ENCODE peak calls at places on chromosomes 11 and 22, in four cellular contexts. U is neural progenitor cell, A is gastrocnemius medialis, S is psoas muscle. G is an unnamed sample. For H3K4me1, the result is how much of the 10 kb centered on the place peaks cover.

GRCh38 chr11:95108159-95108611 is 18.5 kb downstream of the ENDOD1 start:
- DNase-seq in U (peak), A (peak), S (peak), G (peak)

GRCh38 chr11:5689551-5689983 is at the start of gene TRIM22:
- DNase-seq in U (peak), A (peak), S (no peak), G (peak)

GRCh38 chr22:38941488-38941987 is 15.9 kb upstream of the APOBEC3A start:
- DNase-seq in U (peak), A (no peak), S (no peak), G (no peak)

GRCh38 chr11:86046111-86046510 is 22.8 kb downstream of the PICALM start:
- DNase-seq in U (no peak), A (no peak), S (no peak), G (no peak)

GRCh38 chr11:129374993-129375721 is 491 bp upstream of the BARX2 start:
- DNase-seq in U (no peak), A (no peak), S (no peak), G (no peak)

GRCh38 chr11:81915045-81915444 is 818.6 kb downstream of the FAM181B start:
- DNase-seq in U (no peak), A (no peak), S (no peak), G (no peak)

GRCh38 chr11:74366576-74366975 is 31.7 kb downstream of the PGM2L1 start:
- DNase-seq in U (peak), A (no peak), S (no peak), G (no peak)

GRCh38 chr22:38085056-38085455 is 1.1 kb upstream of the SLC16A8 start:
- DNase-seq in U (no peak), A (no peak), S (no peak), G (no peak)

GRCh38 chr22:48736593-48737460 is 1090.8 kb downstream of the BRD1 start:
- DNase-seq in U (no peak), A (no peak), S (no peak), G (no peak)

GRCh38 chr22:43039800-43040199 is 24.9 kb upstream of the PACSIN2 start:
- DNase-seq in U (no peak), A (no peak), S (no peak), G (no peak)

GRCh38 chr22:38758276-38758945 is 2.6 kb upstream of the SUN2 start:
- DNase-seq in U (no peak), A (no peak), S (peak), G (no peak)

GRCh38 chr11:32435511-32435946 is at the start of gene WT1:
- DNase-seq in U (peak), A (no peak), S (no peak), G (no peak)

GRCh38 chr11:79466411-79466810 is 25.6 kb upstream of the TENM4 start:
- DNase-seq in U (no peak), A (no peak), S (no peak), G (no peak)

GRCh38 chr11:68838572-68838964 is 3.1 kb downstream of the CPT1A start:
- DNase-seq in U (no peak), A (no peak), S (peak), G (peak)

GRCh38 chr22:36194971-36195370 is 6.6 kb downstream of the APOL4 start:
- DNase-seq in U (peak), A (peak), S (peak), G (no peak)

GRCh38 chr11:47348859-47349258 is 3.6 kb downstream of the MYBPC3 start:
- DNase-seq in U (peak), A (no peak), S (no peak), G (no peak)

GRCh38 chr11:126384449-126385070 is 29.1 kb downstream of the ST3GAL4 start:
- DNase-seq in U (no peak), A (no peak), S (no peak), G (no peak)

GRCh38 chr11:100637706-100638105 is 49.4 kb upstream of the ARHGAP42 start:
- DNase-seq in U (no peak), A (no peak), S (no peak), G (no peak)

GRCh38 chr11:10866893-10867331 is 9.1 kb upstream of the ZBED5 start:
- DNase-seq in U (no peak), A (no peak), S (no peak), G (no peak)

GRCh38 chr11:118961189-118961588 is 5.1 kb downstream of the UPK2 start:
- DNase-seq in U (no peak), A (no peak), S (no peak), G (no peak)

GRCh38 chr11:74937696-74938475 is 11.0 kb downstream of the XRRA1 start:
- DNase-seq in U (no peak), A (no peak), S (no peak), G (no peak)

GRCh38 chr11:62005231-62005661 is 37.8 kb upstream of the FTH1 start:
- DNase-seq in U (no peak), A (no peak), S (no peak), G (no peak)

GRCh38 chr11:17571431-17572358 is 24.6 kb downstream of the OTOG start:
- DNase-seq in U (no peak), A (no peak), S (no peak), G (peak)

GRCh38 chr11:119340335-119341221 is at the start of gene C1QTNF5:
- DNase-seq in U (peak), A (no peak), S (peak), G (peak)

GRCh38 chr11:14119357-14119756 is 156.8 kb downstream of the SPON1 start:
- DNase-seq in U (no peak), A (no peak), S (no peak), G (no peak)

GRCh38 chr22:23774922-23775436 is 2.3 kb downstream of the MMP11 start:
- DNase-seq in U (peak), A (no peak), S (no peak), G (no peak)

GRCh38 chr11:1458340-1459218 is 28.0 kb downstream of the MOB2 start:
- DNase-seq in U (peak), A (no peak), S (peak), G (no peak)

GRCh38 chr11:78177216-78177615 is 11.2 kb downstream of the KCTD21 start:
- DNase-seq in U (no peak), A (no peak), S (no peak), G (no peak)

GRCh38 chr11:1396375-1396841 is 6.7 kb downstream of the BRSK2 start:
- DNase-seq in U (no peak), A (no peak), S (peak), G (no peak)

DNA sequence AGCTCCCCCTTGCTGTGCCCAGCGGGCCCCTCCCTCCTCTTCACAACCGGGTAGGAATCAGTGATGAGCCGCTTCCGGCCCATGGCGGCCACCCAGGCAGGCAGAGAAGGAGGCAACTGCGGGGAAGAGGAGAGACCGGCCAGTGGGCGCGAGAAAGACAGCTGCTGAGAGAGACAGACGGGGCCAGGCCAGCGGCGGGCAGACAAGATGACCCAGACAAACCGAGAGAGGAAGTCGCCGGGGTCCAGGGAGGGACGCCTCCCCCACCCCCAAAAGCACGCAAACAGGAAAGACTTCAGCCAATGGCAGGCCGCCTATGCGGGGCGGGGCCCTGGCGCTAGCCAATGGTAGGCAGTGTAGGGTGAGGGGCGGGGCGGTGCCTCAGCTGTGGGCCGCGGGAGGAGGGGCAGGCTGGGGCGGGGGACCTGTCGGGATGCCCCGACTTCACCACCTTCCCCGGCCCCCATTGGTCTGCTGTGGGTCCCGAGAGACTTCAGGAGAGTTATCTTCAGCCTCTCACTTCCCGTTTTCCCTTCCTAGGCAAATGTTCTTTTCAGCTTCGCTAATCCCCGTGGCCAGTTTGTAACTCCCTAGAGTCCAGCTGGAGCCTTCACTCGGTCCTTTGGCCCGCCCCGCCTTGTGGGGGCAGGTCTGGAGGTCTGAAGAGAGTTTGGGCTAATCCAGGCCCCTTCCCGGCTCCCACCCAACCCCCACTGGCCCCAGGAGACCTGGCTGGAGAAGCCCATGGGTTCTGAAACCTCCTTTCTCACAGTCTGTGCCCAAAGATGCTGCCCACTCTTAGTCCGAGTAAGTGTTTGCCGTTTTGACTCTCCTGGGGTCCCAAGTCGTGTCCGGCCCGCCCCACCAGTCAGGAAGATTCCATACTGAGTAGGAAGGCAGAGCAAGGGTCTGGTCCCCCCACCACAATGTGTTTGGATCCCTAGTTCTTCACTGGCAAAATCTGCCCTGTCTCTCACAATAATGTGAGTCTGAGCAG is at the start of gene POLD4:
- DNase-seq in U (peak), A (peak), S (peak), G (peak)
- H3K4me1 ChIP-seq in U (under half), A (under half), S (half or more), G (under half)

GRCh38 chr22:50483977-50484853 is 2.4 kb upstream of the MIOX start:
- DNase-seq in U (no peak), A (no peak), S (no peak), G (no peak)

GRCh38 chr22:50486561-50487289 is at the start of gene MIOX:
- DNase-seq in U (no peak), A (no peak), S (no peak), G (no peak)

GRCh38 chr22:50487290-50488005 is 789 bp downstream of the MIOX start:
- DNase-seq in U (no peak), A (no peak), S (no peak), G (no peak)

GRCh38 chr22:50483556-50483955 is 2.2 kb downstream of the ADM2 start:
- DNase-seq in U (no peak), A (no peak), S (no peak), G (no peak)

DNA sequence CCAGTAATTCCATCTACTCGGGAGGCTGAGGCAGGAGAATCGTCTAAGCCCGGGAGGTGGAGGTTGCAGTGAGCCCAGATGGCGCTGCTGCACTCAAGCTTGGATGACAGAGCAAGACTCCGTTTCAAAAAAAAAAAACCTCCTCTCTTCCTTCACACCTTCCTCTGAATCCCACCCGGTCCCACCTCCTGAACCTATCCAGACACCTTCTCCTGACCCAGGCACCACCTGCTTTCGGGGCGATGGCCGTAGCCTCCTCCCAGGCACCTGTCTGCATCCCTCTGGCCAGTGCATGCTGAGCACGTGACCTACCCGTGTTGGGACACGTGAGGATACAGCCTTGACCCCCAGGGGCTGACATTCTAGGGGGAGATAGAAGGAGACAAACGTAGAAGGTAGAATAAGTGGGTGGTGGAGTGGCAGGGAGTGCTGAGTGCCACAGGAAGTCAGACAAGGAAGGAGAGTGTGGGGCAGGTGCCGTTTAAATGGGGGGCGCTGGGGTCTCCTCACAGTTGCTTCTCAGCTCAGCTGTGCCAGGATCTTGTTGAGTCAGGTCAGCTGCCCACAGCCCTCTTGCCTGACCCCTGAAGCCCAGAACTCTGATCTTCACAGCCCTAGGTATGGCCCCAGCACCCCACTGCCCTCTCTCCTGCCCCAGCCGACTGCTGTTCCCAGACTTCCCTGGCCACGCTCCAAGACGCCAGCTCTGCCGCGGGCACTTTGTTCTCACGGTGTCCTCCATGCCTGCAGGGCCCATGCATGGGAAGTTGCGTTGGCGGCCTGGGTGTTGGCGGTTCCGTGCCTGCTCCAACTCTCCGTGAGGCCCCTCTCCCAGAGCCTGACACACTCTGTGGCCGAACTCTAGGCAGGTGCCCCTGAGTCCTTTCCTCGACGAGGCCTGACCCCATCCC is 1.2 kb upstream of the MIOX start:
- DNase-seq in U (no peak), A (no peak), S (no peak), G (no peak)
- TF ChIP-seq CTCF in U (no peak), A (no peak), S (no peak), G (no peak)

GRCh38 chr11:115687934-115688333 is 183.7 kb upstream of the CADM1 start:
- DNase-seq in U (no peak), A (no peak), S (no peak), G (no peak)
- H3K4me1 ChIP-seq in U (under half), A (under half), S (under half), G (under half)

DNA sequence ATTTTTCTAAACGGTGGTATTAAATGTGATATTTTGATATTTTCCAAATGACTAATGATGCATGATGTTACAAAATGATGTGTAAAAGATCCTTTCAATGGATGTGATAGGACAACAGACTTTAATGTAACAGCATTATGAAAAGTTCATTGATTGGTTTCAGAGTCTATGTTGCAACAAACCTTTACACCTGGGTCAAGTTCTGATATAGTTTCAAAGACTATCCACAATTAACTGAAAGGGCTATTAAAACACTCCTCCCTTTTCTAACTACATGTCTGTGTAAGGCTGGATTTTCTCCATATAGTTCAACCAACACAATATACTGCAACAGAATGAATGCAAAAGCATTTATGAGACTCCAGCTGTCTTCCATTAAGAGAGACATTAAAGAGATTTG is 35.7 kb downstream of the SMCO4 start:
- DNase-seq in U (no peak), A (no peak), S (no peak), G (no peak)
- TF ChIP-seq CTCF in U (no peak), A (no peak), S (no peak), G (no peak)